ENCODE peak calls at places on chromosomes 13 and 19, in eight cellular contexts. One of them, this sample, is unnamed.

GRCh38 chr19:4660181-4660791 is 9.9 kb downstream of the MYDGF start:
- DNase-seq in stimulated activated CD4-positive, alpha-beta T cell treated with anti-CD3 and anti-CD28 coated beads, Interleukin-15, amount 100 ng/mL, for 1 hour: no peak
- DNase-seq in amygdala: no peak
- DNase-seq in cardiac fibroblast: no peak
- DNase-seq in brain microvascular endothelial cell: no peak
- DNase-seq in NCI-H524: no peak
- DNase-seq in stimulated activated CD8-positive, alpha-beta memory T cell treated with anti-CD3 and anti-CD28 coated beads, Interleukin-2, amount 100 ng/mL, for 48 hours: no peak
- DNase-seq in CD8-positive, alpha-beta memory T cell: no peak
- DNase-seq in this sample: no peak

GRCh38 chr13:108427355-108427754 is 157.8 kb downstream of the TNFSF13B start:
- DNase-seq in stimulated activated CD4-positive, alpha-beta T cell treated with anti-CD3 and anti-CD28 coated beads, Interleukin-15, amount 100 ng/mL, for 1 hour: no peak
- DNase-seq in amygdala: no peak
- DNase-seq in cardiac fibroblast: no peak
- DNase-seq in brain microvascular endothelial cell: peak
- DNase-seq in NCI-H524: no peak
- DNase-seq in stimulated activated CD8-positive, alpha-beta memory T cell treated with anti-CD3 and anti-CD28 coated beads, Interleukin-2, amount 100 ng/mL, for 48 hours: no peak
- DNase-seq in CD8-positive, alpha-beta memory T cell: no peak
- DNase-seq in this sample: no peak

GRCh38 chr19:42919757-42920079 is 2.0 kb upstream of the PSG6 start:
- DNase-seq in stimulated activated CD4-positive, alpha-beta T cell treated with anti-CD3 and anti-CD28 coated beads, Interleukin-15, amount 100 ng/mL, for 1 hour: no peak
- DNase-seq in amygdala: no peak
- DNase-seq in cardiac fibroblast: peak
- DNase-seq in brain microvascular endothelial cell: no peak
- DNase-seq in NCI-H524: no peak
- DNase-seq in stimulated activated CD8-positive, alpha-beta memory T cell treated with anti-CD3 and anti-CD28 coated beads, Interleukin-2, amount 100 ng/mL, for 48 hours: no peak
- DNase-seq in CD8-positive, alpha-beta memory T cell: no peak
- DNase-seq in this sample: no peak

GRCh38 chr13:99501952-99502310 is 659 bp downstream of the TM9SF2 start:
- DNase-seq in stimulated activated CD4-positive, alpha-beta T cell treated with anti-CD3 and anti-CD28 coated beads, Interleukin-15, amount 100 ng/mL, for 1 hour: no peak
- DNase-seq in amygdala: no peak
- DNase-seq in cardiac fibroblast: peak
- DNase-seq in brain microvascular endothelial cell: peak
- DNase-seq in NCI-H524: no peak
- DNase-seq in stimulated activated CD8-positive, alpha-beta memory T cell treated with anti-CD3 and anti-CD28 coated beads, Interleukin-2, amount 100 ng/mL, for 48 hours: no peak
- DNase-seq in CD8-positive, alpha-beta memory T cell: peak
- DNase-seq in this sample: no peak

GRCh38 chr19:840519-841206 is at the start of gene PRTN3:
- DNase-seq in stimulated activated CD4-positive, alpha-beta T cell treated with anti-CD3 and anti-CD28 coated beads, Interleukin-15, amount 100 ng/mL, for 1 hour: no peak
- DNase-seq in amygdala: no peak
- DNase-seq in cardiac fibroblast: no peak
- DNase-seq in brain microvascular endothelial cell: no peak
- DNase-seq in NCI-H524: no peak
- DNase-seq in stimulated activated CD8-positive, alpha-beta memory T cell treated with anti-CD3 and anti-CD28 coated beads, Interleukin-2, amount 100 ng/mL, for 48 hours: no peak
- DNase-seq in CD8-positive, alpha-beta memory T cell: no peak
- DNase-seq in this sample: no peak

GRCh38 chr13:42279986-42280385 is 8.0 kb downstream of the AKAP11 start:
- DNase-seq in stimulated activated CD4-positive, alpha-beta T cell treated with anti-CD3 and anti-CD28 coated beads, Interleukin-15, amount 100 ng/mL, for 1 hour: no peak
- DNase-seq in amygdala: no peak
- DNase-seq in cardiac fibroblast: no peak
- DNase-seq in brain microvascular endothelial cell: no peak
- DNase-seq in NCI-H524: no peak
- DNase-seq in stimulated activated CD8-positive, alpha-beta memory T cell treated with anti-CD3 and anti-CD28 coated beads, Interleukin-2, amount 100 ng/mL, for 48 hours: no peak
- DNase-seq in CD8-positive, alpha-beta memory T cell: no peak
- DNase-seq in this sample: no peak

GRCh38 chr13:66748712-66749111 is 481.4 kb downstream of the PCDH9 start:
- DNase-seq in stimulated activated CD4-positive, alpha-beta T cell treated with anti-CD3 and anti-CD28 coated beads, Interleukin-15, amount 100 ng/mL, for 1 hour: no peak
- DNase-seq in amygdala: no peak
- DNase-seq in cardiac fibroblast: peak
- DNase-seq in brain microvascular endothelial cell: no peak
- DNase-seq in NCI-H524: no peak
- DNase-seq in stimulated activated CD8-positive, alpha-beta memory T cell treated with anti-CD3 and anti-CD28 coated beads, Interleukin-2, amount 100 ng/mL, for 48 hours: no peak
- DNase-seq in CD8-positive, alpha-beta memory T cell: no peak
- DNase-seq in this sample: no peak

GRCh38 chr19:49326165-49326704 is 1.2 kb upstream of the SLC6A16 start:
- DNase-seq in stimulated activated CD4-positive, alpha-beta T cell treated with anti-CD3 and anti-CD28 coated beads, Interleukin-15, amount 100 ng/mL, for 1 hour: no peak
- DNase-seq in amygdala: no peak
- DNase-seq in cardiac fibroblast: no peak
- DNase-seq in brain microvascular endothelial cell: no peak
- DNase-seq in NCI-H524: no peak
- DNase-seq in stimulated activated CD8-positive, alpha-beta memory T cell treated with anti-CD3 and anti-CD28 coated beads, Interleukin-2, amount 100 ng/mL, for 48 hours: no peak
- DNase-seq in CD8-positive, alpha-beta memory T cell: no peak
- DNase-seq in this sample: no peak

GRCh38 chr19:53467138-53467502 is 413 bp upstream of the ZNF813 start:
- DNase-seq in stimulated activated CD4-positive, alpha-beta T cell treated with anti-CD3 and anti-CD28 coated beads, Interleukin-15, amount 100 ng/mL, for 1 hour: no peak
- DNase-seq in amygdala: no peak
- DNase-seq in cardiac fibroblast: no peak
- DNase-seq in brain microvascular endothelial cell: no peak
- DNase-seq in NCI-H524: peak
- DNase-seq in stimulated activated CD8-positive, alpha-beta memory T cell treated with anti-CD3 and anti-CD28 coated beads, Interleukin-2, amount 100 ng/mL, for 48 hours: no peak
- DNase-seq in CD8-positive, alpha-beta memory T cell: no peak
- DNase-seq in this sample: no peak

GRCh38 chr13:76552807-76553206 is 333.4 kb downstream of the KCTD12 start:
- DNase-seq in stimulated activated CD4-positive, alpha-beta T cell treated with anti-CD3 and anti-CD28 coated beads, Interleukin-15, amount 100 ng/mL, for 1 hour: no peak
- DNase-seq in amygdala: no peak
- DNase-seq in cardiac fibroblast: peak
- DNase-seq in brain microvascular endothelial cell: no peak
- DNase-seq in NCI-H524: no peak
- DNase-seq in stimulated activated CD8-positive, alpha-beta memory T cell treated with anti-CD3 and anti-CD28 coated beads, Interleukin-2, amount 100 ng/mL, for 48 hours: no peak
- DNase-seq in CD8-positive, alpha-beta memory T cell: no peak
- DNase-seq in this sample: no peak

GRCh38 chr19:44588753-44589112 is 24.6 kb upstream of the IGSF23 start:
- DNase-seq in stimulated activated CD4-positive, alpha-beta T cell treated with anti-CD3 and anti-CD28 coated beads, Interleukin-15, amount 100 ng/mL, for 1 hour: no peak
- DNase-seq in amygdala: no peak
- DNase-seq in cardiac fibroblast: no peak
- DNase-seq in brain microvascular endothelial cell: no peak
- DNase-seq in NCI-H524: no peak
- DNase-seq in stimulated activated CD8-positive, alpha-beta memory T cell treated with anti-CD3 and anti-CD28 coated beads, Interleukin-2, amount 100 ng/mL, for 48 hours: no peak
- DNase-seq in CD8-positive, alpha-beta memory T cell: no peak
- DNase-seq in this sample: no peak

GRCh38 chr13:110387451-110388140 is 80.5 kb downstream of the COL4A2 start:
- DNase-seq in stimulated activated CD4-positive, alpha-beta T cell treated with anti-CD3 and anti-CD28 coated beads, Interleukin-15, amount 100 ng/mL, for 1 hour: no peak
- DNase-seq in amygdala: no peak
- DNase-seq in cardiac fibroblast: peak
- DNase-seq in brain microvascular endothelial cell: peak
- DNase-seq in NCI-H524: no peak
- DNase-seq in stimulated activated CD8-positive, alpha-beta memory T cell treated with anti-CD3 and anti-CD28 coated beads, Interleukin-2, amount 100 ng/mL, for 48 hours: no peak
- DNase-seq in CD8-positive, alpha-beta memory T cell: no peak
- DNase-seq in this sample: peak

GRCh38 chr19:56155124-56155687 is 14.1 kb downstream of the ZNF444 start:
- DNase-seq in stimulated activated CD4-positive, alpha-beta T cell treated with anti-CD3 and anti-CD28 coated beads, Interleukin-15, amount 100 ng/mL, for 1 hour: no peak
- DNase-seq in amygdala: no peak
- DNase-seq in cardiac fibroblast: no peak
- DNase-seq in brain microvascular endothelial cell: no peak
- DNase-seq in NCI-H524: no peak
- DNase-seq in stimulated activated CD8-positive, alpha-beta memory T cell treated with anti-CD3 and anti-CD28 coated beads, Interleukin-2, amount 100 ng/mL, for 48 hours: no peak
- DNase-seq in CD8-positive, alpha-beta memory T cell: no peak
- DNase-seq in this sample: no peak

GRCh38 chr19:32373614-32374295 is 28.3 kb downstream of the ZNF507 start:
- DNase-seq in stimulated activated CD4-positive, alpha-beta T cell treated with anti-CD3 and anti-CD28 coated beads, Interleukin-15, amount 100 ng/mL, for 1 hour: no peak
- DNase-seq in amygdala: no peak
- DNase-seq in cardiac fibroblast: peak
- DNase-seq in brain microvascular endothelial cell: peak
- DNase-seq in NCI-H524: no peak
- DNase-seq in stimulated activated CD8-positive, alpha-beta memory T cell treated with anti-CD3 and anti-CD28 coated beads, Interleukin-2, amount 100 ng/mL, for 48 hours: no peak
- DNase-seq in CD8-positive, alpha-beta memory T cell: no peak
- DNase-seq in this sample: peak

GRCh38 chr19:8695911-8696310 is 2.7 kb downstream of the ACTL9 start:
- DNase-seq in stimulated activated CD4-positive, alpha-beta T cell treated with anti-CD3 and anti-CD28 coated beads, Interleukin-15, amount 100 ng/mL, for 1 hour: no peak
- DNase-seq in amygdala: no peak
- DNase-seq in cardiac fibroblast: no peak
- DNase-seq in brain microvascular endothelial cell: no peak
- DNase-seq in NCI-H524: no peak
- DNase-seq in stimulated activated CD8-positive, alpha-beta memory T cell treated with anti-CD3 and anti-CD28 coated beads, Interleukin-2, amount 100 ng/mL, for 48 hours: no peak
- DNase-seq in CD8-positive, alpha-beta memory T cell: no peak
- DNase-seq in this sample: no peak

GRCh38 chr19:29491995-29492577 is 33.7 kb upstream of the VSTM2B start:
- DNase-seq in stimulated activated CD4-positive, alpha-beta T cell treated with anti-CD3 and anti-CD28 coated beads, Interleukin-15, amount 100 ng/mL, for 1 hour: no peak
- DNase-seq in amygdala: no peak
- DNase-seq in cardiac fibroblast: no peak
- DNase-seq in brain microvascular endothelial cell: no peak
- DNase-seq in NCI-H524: no peak
- DNase-seq in stimulated activated CD8-positive, alpha-beta memory T cell treated with anti-CD3 and anti-CD28 coated beads, Interleukin-2, amount 100 ng/mL, for 48 hours: no peak
- DNase-seq in CD8-positive, alpha-beta memory T cell: no peak
- DNase-seq in this sample: no peak

GRCh38 chr19:50722248-50723013 is 733 bp upstream of the CLEC11A start:
- DNase-seq in stimulated activated CD4-positive, alpha-beta T cell treated with anti-CD3 and anti-CD28 coated beads, Interleukin-15, amount 100 ng/mL, for 1 hour: no peak
- DNase-seq in amygdala: no peak
- DNase-seq in cardiac fibroblast: no peak
- DNase-seq in brain microvascular endothelial cell: no peak
- DNase-seq in NCI-H524: no peak
- DNase-seq in stimulated activated CD8-positive, alpha-beta memory T cell treated with anti-CD3 and anti-CD28 coated beads, Interleukin-2, amount 100 ng/mL, for 48 hours: no peak
- DNase-seq in CD8-positive, alpha-beta memory T cell: no peak
- DNase-seq in this sample: peak

GRCh38 chr19:13026478-13026999 is 31.3 kb downstream of the NFIX start:
- DNase-seq in stimulated activated CD4-positive, alpha-beta T cell treated with anti-CD3 and anti-CD28 coated beads, Interleukin-15, amount 100 ng/mL, for 1 hour: no peak
- DNase-seq in amygdala: no peak
- DNase-seq in cardiac fibroblast: peak
- DNase-seq in brain microvascular endothelial cell: no peak
- DNase-seq in NCI-H524: no peak
- DNase-seq in stimulated activated CD8-positive, alpha-beta memory T cell treated with anti-CD3 and anti-CD28 coated beads, Interleukin-2, amount 100 ng/mL, for 48 hours: no peak
- DNase-seq in CD8-positive, alpha-beta memory T cell: no peak
- DNase-seq in this sample: peak

GRCh38 chr19:17055636-17056035 is 19.6 kb downstream of the HAUS8 start:
- DNase-seq in stimulated activated CD4-positive, alpha-beta T cell treated with anti-CD3 and anti-CD28 coated beads, Interleukin-15, amount 100 ng/mL, for 1 hour: no peak
- DNase-seq in amygdala: no peak
- DNase-seq in cardiac fibroblast: no peak
- DNase-seq in brain microvascular endothelial cell: no peak
- DNase-seq in NCI-H524: no peak
- DNase-seq in stimulated activated CD8-positive, alpha-beta memory T cell treated with anti-CD3 and anti-CD28 coated beads, Interleukin-2, amount 100 ng/mL, for 48 hours: no peak
- DNase-seq in CD8-positive, alpha-beta memory T cell: no peak
- DNase-seq in this sample: no peak

GRCh38 chr13:77555246-77555645 is 19.7 kb downstream of the SCEL start:
- DNase-seq in stimulated activated CD4-positive, alpha-beta T cell treated with anti-CD3 and anti-CD28 coated beads, Interleukin-15, amount 100 ng/mL, for 1 hour: no peak
- DNase-seq in amygdala: no peak
- DNase-seq in cardiac fibroblast: no peak
- DNase-seq in brain microvascular endothelial cell: no peak
- DNase-seq in NCI-H524: no peak
- DNase-seq in stimulated activated CD8-positive, alpha-beta memory T cell treated with anti-CD3 and anti-CD28 coated beads, Interleukin-2, amount 100 ng/mL, for 48 hours: no peak
- DNase-seq in CD8-positive, alpha-beta memory T cell: no peak
- DNase-seq in this sample: no peak

GRCh38 chr19:45972081-45972943 is 1.4 kb downstream of the NOVA2 start:
- DNase-seq in stimulated activated CD4-positive, alpha-beta T cell treated with anti-CD3 and anti-CD28 coated beads, Interleukin-15, amount 100 ng/mL, for 1 hour: no peak
- DNase-seq in amygdala: no peak
- DNase-seq in cardiac fibroblast: no peak
- DNase-seq in brain microvascular endothelial cell: no peak
- DNase-seq in NCI-H524: no peak
- DNase-seq in stimulated activated CD8-positive, alpha-beta memory T cell treated with anti-CD3 and anti-CD28 coated beads, Interleukin-2, amount 100 ng/mL, for 48 hours: no peak
- DNase-seq in CD8-positive, alpha-beta memory T cell: peak
- DNase-seq in this sample: no peak

GRCh38 chr19:32224371-32225244 is 120.8 kb upstream of the ZNF507 start:
- DNase-seq in stimulated activated CD4-positive, alpha-beta T cell treated with anti-CD3 and anti-CD28 coated beads, Interleukin-15, amount 100 ng/mL, for 1 hour: peak
- DNase-seq in amygdala: peak
- DNase-seq in cardiac fibroblast: peak
- DNase-seq in brain microvascular endothelial cell: peak
- DNase-seq in NCI-H524: no peak
- DNase-seq in stimulated activated CD8-positive, alpha-beta memory T cell treated with anti-CD3 and anti-CD28 coated beads, Interleukin-2, amount 100 ng/mL, for 48 hours: peak
- DNase-seq in CD8-positive, alpha-beta memory T cell: peak
- DNase-seq in this sample: peak

GRCh38 chr19:8387688-8388611 is 2.2 kb upstream of the RAB11B start:
- DNase-seq in stimulated activated CD4-positive, alpha-beta T cell treated with anti-CD3 and anti-CD28 coated beads, Interleukin-15, amount 100 ng/mL, for 1 hour: no peak
- DNase-seq in amygdala: no peak
- DNase-seq in cardiac fibroblast: no peak
- DNase-seq in brain microvascular endothelial cell: no peak
- DNase-seq in NCI-H524: no peak
- DNase-seq in stimulated activated CD8-positive, alpha-beta memory T cell treated with anti-CD3 and anti-CD28 coated beads, Interleukin-2, amount 100 ng/mL, for 48 hours: no peak
- DNase-seq in CD8-positive, alpha-beta memory T cell: no peak
- DNase-seq in this sample: no peak

This sample was measured in foreskin fibroblast.